ENCODE peak calls at places on chromosomes 5 and 9, in four cellular contexts. Z is HepG2, H is GM12878, W is K562. O is an unnamed sample.

GRCh38 chr5:141674747-141675146 is 7.3 kb downstream of the ARAP3 start:
- DNase-seq in H (no peak), Z (no peak), W (no peak), O (peak)

GRCh38 chr5:173514666-173515065 is 101.8 kb downstream of the BOD1 start:
- DNase-seq in H (no peak), W (no peak), Z (no peak), O (no peak)

GRCh38 chr5:128469924-128470323 is 68.1 kb downstream of the FBN2 start:
- DNase-seq in H (no peak), W (no peak), Z (no peak), O (no peak)

GRCh38 chr5:171275822-171276544 is 33.1 kb upstream of the TLX3 start:
- DNase-seq in Z (no peak), W (no peak), H (no peak), O (no peak)

GRCh38 chr5:153965102-153965645 is 73.5 kb downstream of the FAM114A2 start:
- DNase-seq in H (peak), Z (peak), W (peak), O (peak)

GRCh38 chr5:71658916-71659661 is 60.0 kb upstream of the CARTPT start:
- DNase-seq in H (no peak), Z (peak), W (peak), O (no peak)

GRCh38 chr5:54491326-54491725 is 26.2 kb upstream of the SNX18 start:
- DNase-seq in W (no peak), H (no peak), Z (no peak), O (no peak)

GRCh38 chr5:136155769-136156168 is 23.1 kb downstream of the SMAD5 start:
- DNase-seq in W (no peak), H (no peak), Z (no peak), O (no peak)

GRCh38 chr5:17694922-17695321 is 60.7 kb downstream of the TAF11L14 start:
- DNase-seq in Z (no peak), W (no peak), H (no peak), O (no peak)

GRCh38 chr5:87069974-87070608 is 197.6 kb upstream of the RASA1 start:
- DNase-seq in W (peak), H (peak), Z (no peak), O (no peak)

GRCh38 chr9:127974769-127975261 is 6.0 kb downstream of the EEIG1 start:
- DNase-seq in W (no peak), Z (no peak), H (no peak), O (no peak)

GRCh38 chr5:19322716-19323485 is 665.1 kb downstream of the CDH18 start:
- DNase-seq in W (peak), Z (no peak), H (no peak), O (no peak)

GRCh38 chr5:75192804-75193203 is 43.9 kb downstream of the ANKRD31 start:
- DNase-seq in Z (no peak), H (no peak), W (no peak), O (no peak)

GRCh38 chr9:137308102-137308619 is 6.1 kb upstream of the NRARP start:
- DNase-seq in W (peak), Z (no peak), H (no peak), O (no peak)

GRCh38 chr9:20382460-20383071 is 239.7 kb downstream of the MLLT3 start:
- DNase-seq in Z (peak), H (no peak), W (no peak), O (no peak)

DNA sequence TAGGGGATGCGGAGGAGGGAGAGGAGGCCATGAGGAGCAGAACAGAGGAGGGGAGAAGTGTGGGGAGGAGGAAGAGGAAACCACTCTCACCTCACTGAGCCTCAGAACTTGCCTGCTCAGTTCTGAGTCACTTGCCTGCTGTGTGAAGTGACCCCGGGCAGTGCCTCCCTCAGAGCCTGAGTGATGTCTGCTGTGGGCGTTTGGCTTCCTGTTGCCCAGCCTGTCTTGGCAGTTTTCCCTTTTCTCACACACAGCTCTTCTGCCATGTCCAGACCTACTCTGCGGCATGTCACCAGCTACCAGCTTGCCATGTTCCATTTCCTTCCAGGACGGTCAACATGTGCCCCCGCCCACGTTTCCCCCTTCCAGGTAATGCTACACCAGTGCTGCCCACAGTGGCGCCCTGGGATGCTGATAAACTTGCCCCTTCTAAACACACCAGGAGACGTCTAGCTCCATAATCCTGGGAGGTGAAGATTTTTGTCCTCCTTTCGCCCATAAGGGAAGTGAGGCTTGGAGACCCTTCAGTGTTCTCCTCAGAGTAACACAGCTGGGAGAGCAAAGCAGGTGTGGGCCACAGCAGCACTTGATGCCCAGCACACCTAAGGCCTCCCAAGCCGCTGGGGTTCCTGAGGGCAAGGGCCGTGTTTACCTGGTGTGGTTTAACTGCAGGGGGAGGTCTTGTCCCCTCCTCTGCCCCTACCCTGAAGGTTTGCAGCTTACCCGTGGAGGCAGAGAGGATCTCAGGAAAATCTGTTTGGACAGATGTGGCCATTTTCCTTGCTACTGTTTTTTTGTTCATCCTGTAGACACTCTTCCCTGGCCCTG is 63.8 kb upstream of the RNF130 start:
- DNase-seq in W (no peak), Z (no peak), H (no peak), O (no peak)
- TF ChIP-seq ESRRA in W (no peak), Z (no peak), H (no peak), O (no peak)

GRCh38 chr5:96090205-96090604 is 128.6 kb upstream of the ELL2 start:
- DNase-seq in W (no peak), Z (no peak), H (no peak), O (no peak)
- TF ChIP-seq ATF2 in W (no peak), Z (no peak), H (no peak), O (no peak)

GRCh38 chr9:103397868-103398600 is 402.9 kb downstream of the CYLC2 start:
- DNase-seq in Z (peak), H (no peak), W (peak), O (peak)
- TF ChIP-seq ESRRA in Z (no peak), H (no peak), W (no peak), O (no peak)

GRCh38 chr5:6286404-6286803 is 91.9 kb downstream of the MED10 start:
- DNase-seq in Z (no peak), H (no peak), W (no peak), O (no peak)

GRCh38 chr5:6287136-6287535 is 91.2 kb downstream of the MED10 start:
- DNase-seq in Z (no peak), H (no peak), W (no peak), O (no peak)

GRCh38 chr5:6296524-6296923 is 81.8 kb downstream of the MED10 start:
- DNase-seq in H (no peak), Z (no peak), W (peak), O (no peak)

GRCh38 chr5:6291961-6292360 is 86.4 kb downstream of the MED10 start:
- DNase-seq in Z (peak), H (no peak), W (peak), O (no peak)
- TF ChIP-seq ATF2 in Z (no peak), H (no peak), W (no peak), O (no peak)

GRCh38 chr9:72856985-72857631 is 95.7 kb downstream of the ALDH1A1 start:
- DNase-seq in H (no peak), W (peak), Z (peak), O (no peak)
- TF ChIP-seq ESRRA in H (no peak), W (no peak), Z (no peak), O (no peak)

GRCh38 chr5:42592401-42592800 is 164.2 kb upstream of the CCDC152 start:
- DNase-seq in W (no peak), H (no peak), Z (no peak), O (no peak)

GRCh38 chr5:42598311-42598710 is 158.3 kb upstream of the CCDC152 start:
- DNase-seq in Z (no peak), W (no peak), H (no peak), O (no peak)

GRCh38 chr5:42596817-42597216 is 159.8 kb upstream of the CCDC152 start:
- DNase-seq in Z (peak), W (no peak), H (no peak), O (no peak)

GRCh38 chr5:42597318-42597937 is 159.2 kb upstream of the CCDC152 start:
- DNase-seq in W (peak), Z (no peak), H (no peak), O (no peak)

DNA sequence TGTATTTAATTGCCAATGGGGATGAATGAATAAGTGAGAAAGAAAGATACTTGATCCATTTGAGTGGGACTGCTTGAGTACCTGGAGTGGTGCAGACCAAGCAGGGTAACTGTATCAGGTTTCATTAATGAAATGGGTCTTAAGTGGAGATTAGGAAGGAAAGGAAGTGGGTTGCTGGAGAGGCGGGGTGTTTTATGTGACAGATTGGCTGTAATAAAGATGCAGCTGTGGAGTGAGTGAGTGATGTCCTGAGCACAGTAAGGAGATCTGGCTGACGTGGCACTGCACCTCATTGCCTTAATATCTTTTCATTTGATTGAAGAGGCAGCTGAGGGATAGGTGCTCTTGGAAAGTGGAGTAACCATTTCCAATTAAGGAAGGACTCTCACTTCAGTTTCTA is 161.0 kb upstream of the CCDC152 start:
- DNase-seq in H (no peak), Z (no peak), W (no peak), O (no peak)
- TF ChIP-seq ATF2 in H (no peak), Z (no peak), W (no peak), O (no peak)

GRCh38 chr9:129838707-129839259 is 3.5 kb downstream of the USP20 start:
- DNase-seq in W (peak), Z (no peak), H (no peak), O (no peak)
- TF ChIP-seq ESRRA in W (no peak), Z (no peak), H (no peak), O (no peak)

DNA sequence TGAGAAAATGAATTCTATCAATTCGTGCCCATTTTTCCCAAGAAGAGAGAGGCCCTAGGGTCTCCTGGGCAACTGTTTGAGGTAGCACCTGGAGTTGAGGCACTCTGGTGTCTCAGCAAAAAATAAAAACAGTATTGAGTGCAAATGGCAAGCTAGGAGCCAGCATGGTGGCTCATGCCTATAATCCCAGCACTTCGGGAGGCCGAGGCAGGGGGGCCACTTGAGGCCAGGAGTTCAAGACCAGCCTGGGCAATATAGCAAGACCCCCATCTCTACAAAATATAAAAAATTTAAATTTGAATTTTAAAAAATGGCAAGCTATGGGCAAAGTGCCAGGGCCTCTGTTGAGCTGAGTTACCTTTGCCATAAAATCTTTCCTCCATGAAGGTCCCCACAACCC is 136.0 kb downstream of the CDK5RAP2 start:
- DNase-seq in W (no peak), Z (no peak), H (no peak), O (no peak)
- TF ChIP-seq ATF2 in W (no peak), Z (no peak), H (no peak), O (no peak)

GRCh38 chr9:120830151-120830550 is 12.6 kb downstream of the PSMD5 start:
- DNase-seq in Z (no peak), W (no peak), H (no peak), O (no peak)
- TF ChIP-seq ESRRA in Z (no peak), W (no peak), H (no peak), O (no peak)

DNA sequence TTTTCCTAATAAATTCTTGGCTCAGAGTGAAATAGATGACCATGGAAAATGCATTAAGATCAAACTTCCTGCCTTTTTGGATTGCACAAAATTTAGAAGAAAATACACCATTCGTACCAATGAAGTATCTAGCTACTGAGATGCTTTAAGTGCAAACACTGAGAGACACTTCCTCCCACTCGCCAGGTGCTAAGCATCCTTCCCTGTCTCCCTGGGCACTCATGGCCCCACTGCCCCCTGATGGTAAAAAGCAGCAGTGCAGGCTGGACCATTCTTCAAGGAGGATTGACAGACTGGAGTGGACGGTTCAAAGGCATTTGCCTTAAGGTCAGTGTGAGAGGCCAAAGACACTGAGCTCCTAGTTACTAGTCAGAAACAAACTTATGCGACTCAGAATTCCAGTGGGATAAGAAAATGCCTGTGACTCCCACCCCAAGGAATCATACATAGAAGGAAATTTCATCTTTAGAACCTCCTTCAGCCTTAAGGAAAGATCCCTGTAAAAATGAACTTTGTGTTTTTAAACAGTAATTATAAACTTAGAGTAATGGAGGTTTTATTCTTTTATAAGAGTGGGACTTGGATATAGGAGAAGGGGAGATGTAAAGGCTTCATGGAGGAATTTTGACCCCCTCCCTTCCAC is 86.0 kb upstream of the SLC30A5 start:
- DNase-seq in Z (peak), H (peak), W (peak), O (peak)
- TF ChIP-seq ATF2 in Z (no peak), H (no peak), W (no peak), O (no peak)